ENCODE peak calls at places on chromosome 6, in six cellular contexts. L is ovary, X is coronary artery, H is fibroblast of lung, O is endodermal cell, J is sigmoid colon. D is an unnamed sample.

GRCh38 chr6:961407-961930 is 268.5 kb upstream of the EXOC2 start:
- DNase-seq in O (no peak), L (no peak), H (no peak), J (no peak), X (no peak), D (no peak)

GRCh38 chr6:35037289-35038038 is 103.7 kb downstream of the TCP11 start:
- DNase-seq in X (no peak), H (no peak), J (no peak), L (no peak), O (no peak), D (no peak)

GRCh38 chr6:81856872-81857271 is 104.4 kb upstream of the TENT5A start:
- DNase-seq in H (no peak), J (no peak), X (no peak), L (no peak), O (no peak), D (no peak)

GRCh38 chr6:52649521-52649920 is 21.4 kb upstream of the TMEM14A start:
- DNase-seq in X (no peak), L (no peak), O (no peak), J (no peak), H (no peak), D (no peak)

GRCh38 chr6:33080127-33081089 is 4.6 kb downstream of the HLA-DPB1 start:
- DNase-seq in J (peak; percentile 89), L (peak; percentile 75), O (peak; percentile 91), H (peak; percentile 50), X (peak; percentile 84), D (no peak)

GRCh38 chr6:11011787-11012234 is 32.3 kb downstream of the ELOVL2 start:
- DNase-seq in H (no peak), J (no peak), X (no peak), L (no peak), O (peak; percentile 89), D (no peak)

GRCh38 chr6:36038120-36038876 is 10.7 kb downstream of the MAPK14 start:
- DNase-seq in X (no peak), L (no peak), H (no peak), O (no peak), J (no peak), D (no peak)

GRCh38 chr6:158737082-158737709 is 82.0 kb downstream of the EZR start:
- DNase-seq in O (no peak), J (no peak), X (no peak), H (no peak), L (no peak), D (no peak)

GRCh38 chr6:35686873-35687557 is 1.7 kb downstream of the FKBP5 start:
- DNase-seq in L (no peak), H (no peak), X (no peak), J (no peak), O (no peak), D (peak; percentile 37)

GRCh38 chr6:85419046-85419759 is 30.7 kb upstream of the NT5E start:
- DNase-seq in X (no peak), J (no peak), H (no peak), O (no peak), L (no peak), D (no peak)

GRCh38 chr6:30735668-30736314 is 6.7 kb downstream of the FLOT1 start:
- DNase-seq in H (no peak), O (no peak), L (no peak), X (no peak), J (no peak), D (peak; percentile 21)

GRCh38 chr6:168526841-168527281 is 85.9 kb downstream of the SMOC2 start:
- DNase-seq in O (no peak), J (peak; percentile 78), X (no peak), H (no peak), L (peak; percentile 62), D (no peak)

GRCh38 chr6:16712250-16712930 is 48.9 kb downstream of the ATXN1 start:
- DNase-seq in L (no peak), J (no peak), O (no peak), X (no peak), H (no peak), D (no peak)

GRCh38 chr6:35166160-35166919 is 25.2 kb upstream of the TCP11 start:
- DNase-seq in H (peak; percentile 63), O (peak; percentile 31), X (no peak), L (no peak), J (no peak), D (no peak)

GRCh38 chr6:135353113-135353512 is 144.4 kb downstream of the AHI1 start:
- DNase-seq in X (no peak), O (no peak), L (no peak), H (no peak), J (no peak), D (no peak)

GRCh38 chr6:77740380-77740779 is 87.5 kb downstream of the MEI4 start:
- DNase-seq in H (peak; percentile 18), O (no peak), L (no peak), J (no peak), X (no peak), D (peak; percentile 21)

GRCh38 chr6:13012977-13013680 is 296.6 kb downstream of the PHACTR1 start:
- DNase-seq in H (no peak), L (peak; percentile 24), J (no peak), O (peak; percentile 93), X (no peak), D (no peak)

GRCh38 chr6:27066802-27067201 is 180.7 kb upstream of the PRSS16 start:
- DNase-seq in X (no peak), L (no peak), J (no peak), O (no peak), H (no peak), D (no peak)

GRCh38 chr6:115613488-115613887 is 447.2 kb downstream of the FRK start:
- DNase-seq in L (no peak), H (peak; percentile 96), O (no peak), J (no peak), X (no peak), D (no peak)

GRCh38 chr6:23091795-23092194 is 522.4 kb downstream of the HDGFL1 start:
- DNase-seq in L (no peak), X (no peak), O (no peak), H (peak; percentile 26), J (no peak), D (no peak)

GRCh38 chr6:108621117-108621516 is 60.4 kb downstream of the FOXO3 start:
- DNase-seq in X (peak; percentile 84), J (peak; percentile 72), H (peak; percentile 82), L (no peak), O (peak; percentile 47), D (no peak)

GRCh38 chr6:1820165-1820564 is 210.4 kb downstream of the FOXC1 start:
- DNase-seq in X (no peak), O (no peak), L (no peak), H (peak; percentile 61), J (no peak), D (no peak)

GRCh38 chr6:31125586-31126363 is 5.5 kb upstream of the CDSN start:
- DNase-seq in L (no peak), O (no peak), J (no peak), H (no peak), X (no peak), D (no peak)

GRCh38 chr6:29602564-29603361 is 17.8 kb downstream of the OR2H2 start:
- DNase-seq in L (no peak), X (no peak), O (peak; percentile 88), J (no peak), H (peak; percentile 16), D (peak; percentile 11)
- H3K27ac ChIP-seq in L (no peak overlapping the region), X (no peak overlapping the region), O (no peak overlapping the region), J (no peak overlapping the region), H (no peak overlapping the region), D (no peak overlapping the region)

DNA sequence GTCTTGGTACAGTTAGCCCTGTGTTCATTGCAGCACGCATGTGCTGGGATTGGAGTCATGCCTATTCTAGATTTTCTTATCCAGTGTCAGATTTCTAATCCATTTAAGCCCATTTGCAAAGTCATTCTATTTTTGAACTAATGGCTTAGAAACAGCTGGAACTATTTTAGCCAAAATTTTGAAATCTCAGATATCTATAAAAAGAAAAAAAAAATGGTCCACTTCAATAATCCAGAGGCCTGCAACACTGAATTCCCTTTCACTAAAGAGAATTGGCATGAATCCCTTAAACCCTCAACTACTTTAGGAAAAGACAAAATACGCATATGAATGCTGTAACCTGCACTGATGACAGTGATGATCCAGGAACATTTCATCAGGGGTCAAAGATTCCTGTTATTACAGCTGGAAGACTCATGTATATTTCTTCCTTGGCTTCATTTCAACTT is 1.5 kb downstream of the COL21A1 start:
- DNase-seq in L (no peak), H (peak; percentile 82), X (no peak), O (no peak), J (no peak), D (no peak)
- H3K4me3 ChIP-seq in L (peak overlapping the region; percentile 54), H (peak overlapping the region; percentile 60), X (peak overlapping the region; percentile 88), O (peak overlapping the region; percentile 83), J (peak overlapping the region; percentile 56), D (no peak overlapping the region)

GRCh38 chr6:152124432-152125074 is 317.1 kb downstream of the ESR1 start:
- DNase-seq in J (no peak), O (no peak), L (no peak), H (peak; percentile 84), X (no peak), D (peak; percentile 44)
- TF ChIP-seq CTCF in J (peak; percentile 57), O (peak; percentile 92), L (peak; percentile 69), H (peak; percentile 81), X (peak; percentile 67), D (peak; percentile 86)

GRCh38 chr6:164928366-164929154 is 380.8 kb downstream of the C6orf118 start:
- DNase-seq in H (no peak), X (no peak), O (no peak), L (no peak), J (no peak), D (no peak)
- H3K27ac ChIP-seq in H (no peak overlapping the region), X (no peak overlapping the region), O (no peak overlapping the region), L (no peak overlapping the region), J (no peak overlapping the region), D (no peak overlapping the region)

D was measured in OCI-LY7.